ENCODE peak calls at places on chromosomes 7 and 10, in four cellular contexts. One of them, this sample, is unnamed. For H3K4me1, the result is how much of the 10 kb centered on the place peaks cover.

GRCh38 chr7:1235501-1236131 is 2.9 kb downstream of the UNCX start:
- DNase-seq in HepG2: no peak
- DNase-seq in HCT116: no peak
- DNase-seq in K562: no peak
- DNase-seq in this sample: no peak

GRCh38 chr7:100642534-100642907 is 1.2 kb upstream of the TFR2 start:
- DNase-seq in HepG2: peak
- DNase-seq in HCT116: no peak
- DNase-seq in K562: peak
- DNase-seq in this sample: no peak

GRCh38 chr10:103265712-103266329 is 11.1 kb upstream of the INA start:
- DNase-seq in HCT116: peak
- DNase-seq in K562: peak
- DNase-seq in HepG2: peak
- DNase-seq in this sample: no peak

GRCh38 chr7:159006610-159007130 is 138.0 kb downstream of the VIPR2 start:
- DNase-seq in HCT116: no peak
- DNase-seq in HepG2: no peak
- DNase-seq in K562: peak
- DNase-seq in this sample: no peak

GRCh38 chr10:10589540-10589939 is 428.1 kb upstream of the CELF2 start:
- DNase-seq in HepG2: no peak
- DNase-seq in K562: no peak
- DNase-seq in HCT116: no peak
- DNase-seq in this sample: no peak

GRCh38 chr7:141700848-141701371 is 1.1 kb downstream of the DENND11 start:
- DNase-seq in HCT116: no peak
- DNase-seq in K562: no peak
- DNase-seq in HepG2: no peak
- DNase-seq in this sample: no peak

GRCh38 chr10:59324597-59324996 is 37.8 kb downstream of the FAM13C start:
- DNase-seq in K562: no peak
- DNase-seq in HepG2: no peak
- DNase-seq in HCT116: no peak
- DNase-seq in this sample: no peak

GRCh38 chr7:22876986-22877729 is 54.5 kb upstream of the TOMM7 start:
- DNase-seq in K562: no peak
- DNase-seq in HCT116: no peak
- DNase-seq in HepG2: no peak
- DNase-seq in this sample: no peak

GRCh38 chr7:15175103-15175502 is 272.6 kb upstream of the DGKB start:
- DNase-seq in HepG2: no peak
- DNase-seq in K562: no peak
- DNase-seq in HCT116: no peak
- DNase-seq in this sample: no peak

GRCh38 chr10:13372524-13372923 is 24.4 kb upstream of the SEPHS1 start:
- DNase-seq in K562: no peak
- DNase-seq in HepG2: no peak
- DNase-seq in HCT116: no peak
- DNase-seq in this sample: no peak

GRCh38 chr10:17088118-17088806 is 41.3 kb downstream of the CUBN start:
- DNase-seq in HCT116: no peak
- DNase-seq in K562: no peak
- DNase-seq in HepG2: peak
- DNase-seq in this sample: peak

GRCh38 chr7:107994366-107994765 is 8.6 kb downstream of the LAMB1 start:
- DNase-seq in K562: no peak
- DNase-seq in HepG2: no peak
- DNase-seq in HCT116: no peak
- DNase-seq in this sample: no peak

GRCh38 chr10:79286318-79286951 is 60.8 kb upstream of the PPIF start:
- DNase-seq in HCT116: no peak
- DNase-seq in HepG2: no peak
- DNase-seq in K562: peak
- DNase-seq in this sample: no peak
- TF ChIP-seq SIN3A in HCT116: no peak
- TF ChIP-seq SIN3A in HepG2: no peak
- TF ChIP-seq SIN3A in K562: no peak
- TF ChIP-seq SIN3A in this sample: no peak

DNA sequence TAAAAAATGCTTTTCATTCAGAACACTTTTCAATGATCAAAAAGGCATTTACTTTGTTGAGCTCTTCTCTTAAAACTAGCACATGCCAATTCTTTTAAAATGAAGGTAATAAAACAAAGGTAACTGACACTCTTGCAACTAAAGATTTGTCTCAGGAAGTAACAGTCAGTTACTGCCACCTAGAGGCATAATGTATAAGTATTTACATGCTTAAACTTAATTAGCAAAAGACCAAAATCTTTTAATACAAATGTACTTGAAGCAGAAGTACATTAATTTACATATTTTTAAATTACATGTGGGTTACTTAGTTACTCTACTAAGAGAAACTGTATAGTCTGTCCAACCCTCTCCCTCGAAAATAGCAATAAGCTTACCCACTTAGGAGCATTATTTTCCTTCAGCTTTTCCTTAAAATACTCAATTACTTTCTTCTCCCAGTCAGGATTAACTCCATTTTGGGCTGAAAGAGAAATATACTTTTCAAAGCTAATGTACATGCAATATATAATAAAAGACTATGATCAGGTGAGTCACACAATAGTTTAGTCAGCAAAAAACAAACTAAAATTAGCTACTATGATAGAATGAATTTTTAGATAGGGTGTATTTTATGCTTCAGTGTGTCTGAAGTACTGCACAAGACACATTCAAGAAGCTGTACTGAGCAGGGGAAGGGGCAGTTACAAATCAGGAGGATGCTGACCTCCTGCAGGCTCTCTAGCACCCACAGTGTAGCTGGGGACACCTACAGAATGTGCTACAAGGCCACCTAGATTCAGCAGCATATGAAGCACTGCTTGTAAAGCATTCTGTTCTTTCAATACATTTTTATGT is 13.0 kb downstream of the MCMBP start:
- DNase-seq in HCT116: peak
- DNase-seq in HepG2: peak
- DNase-seq in K562: no peak
- DNase-seq in this sample: no peak
- H3K4me1 ChIP-seq in HCT116: under half
- H3K4me1 ChIP-seq in HepG2: under half
- H3K4me1 ChIP-seq in K562: under half
- H3K4me1 ChIP-seq in this sample: under half

GRCh38 chr10:122567056-122567660 is 6.6 kb downstream of the DMBT1 start:
- DNase-seq in HepG2: no peak
- DNase-seq in K562: peak
- DNase-seq in HCT116: peak
- DNase-seq in this sample: no peak
- TF ChIP-seq TCF7L2 in HepG2: no peak
- TF ChIP-seq TCF7L2 in K562: no peak
- TF ChIP-seq TCF7L2 in HCT116: no peak
- TF ChIP-seq TCF7L2 in this sample: no peak

DNA sequence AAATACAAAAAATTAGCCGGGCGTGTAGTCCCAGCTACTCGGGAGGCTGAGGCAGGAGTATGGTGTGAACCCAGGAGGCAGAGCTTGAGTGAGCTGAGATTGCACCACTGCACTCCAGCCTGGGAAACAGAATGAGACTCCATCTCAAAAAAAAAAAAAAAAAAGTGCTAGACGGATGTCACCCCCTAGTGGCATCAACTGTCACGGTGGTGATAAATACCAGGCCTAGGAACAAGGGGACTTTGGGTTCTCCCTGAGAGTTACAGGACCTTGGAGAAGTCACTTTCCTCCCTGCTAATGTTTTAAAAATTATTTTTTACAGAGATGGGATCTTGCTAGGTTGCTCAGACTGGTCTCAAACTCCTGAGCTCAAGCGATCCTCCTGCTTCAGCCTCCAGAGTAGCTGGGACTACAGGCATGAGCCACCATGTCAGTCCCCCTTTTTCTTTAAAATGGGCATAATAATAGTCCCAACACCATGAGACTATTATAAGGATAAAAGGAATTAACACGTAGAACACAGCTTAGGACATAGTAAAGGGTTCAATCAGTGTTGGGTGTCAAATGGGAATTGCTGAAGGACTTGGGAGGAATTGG is 2.6 kb upstream of the TMEM130 start:
- DNase-seq in K562: peak
- DNase-seq in HCT116: no peak
- DNase-seq in HepG2: peak
- DNase-seq in this sample: no peak
- TF ChIP-seq SIN3A in K562: no peak
- TF ChIP-seq SIN3A in HCT116: no peak
- TF ChIP-seq SIN3A in HepG2: no peak
- TF ChIP-seq SIN3A in this sample: no peak

GRCh38 chr7:24833548-24833947 is 76.3 kb upstream of the GSDME start:
- DNase-seq in K562: no peak
- DNase-seq in HCT116: no peak
- DNase-seq in HepG2: no peak
- DNase-seq in this sample: no peak
- H3K4me1 ChIP-seq in K562: under half
- H3K4me1 ChIP-seq in HCT116: under half
- H3K4me1 ChIP-seq in HepG2: under half
- H3K4me1 ChIP-seq in this sample: under half

DNA sequence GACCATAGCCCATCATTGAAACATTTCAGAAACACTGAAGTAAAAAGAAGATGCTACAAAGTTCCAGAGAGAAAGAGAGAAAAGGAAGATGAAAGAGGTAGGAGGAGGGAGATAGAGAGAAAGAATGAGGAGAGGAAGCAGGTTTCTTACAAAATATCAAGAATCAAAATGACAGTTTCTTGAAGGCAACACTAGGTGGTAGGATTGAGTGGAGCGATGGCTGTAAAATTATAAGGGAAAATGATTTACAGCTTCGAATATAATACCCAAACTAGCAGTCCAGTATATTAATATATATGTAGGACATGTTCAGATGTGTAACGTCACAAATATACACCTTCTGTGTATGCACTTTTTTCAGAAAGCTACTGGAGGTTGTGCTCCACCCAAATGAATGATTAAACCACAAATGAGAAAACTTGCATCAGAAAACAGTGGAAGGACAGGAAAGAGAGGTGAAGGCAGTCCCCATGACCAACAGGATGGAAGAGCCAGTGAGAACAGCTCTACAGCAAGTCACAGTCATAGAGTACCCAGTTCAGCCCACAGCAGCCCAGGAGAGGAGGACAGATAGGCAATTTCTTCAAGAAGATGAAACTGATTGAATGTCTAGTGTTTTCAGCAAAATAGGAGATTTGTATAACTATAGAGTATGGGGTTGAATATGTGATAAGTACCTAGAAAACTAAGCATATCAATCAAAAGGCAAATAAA is 151.5 kb upstream of the TARP start:
- DNase-seq in HCT116: no peak
- DNase-seq in HepG2: no peak
- DNase-seq in K562: no peak
- DNase-seq in this sample: no peak
- TF ChIP-seq TCF7L2 in HCT116: no peak
- TF ChIP-seq TCF7L2 in HepG2: no peak
- TF ChIP-seq TCF7L2 in K562: no peak
- TF ChIP-seq TCF7L2 in this sample: no peak

GRCh38 chr7:30411173-30411572 is 67.4 kb downstream of the NOD1 start:
- DNase-seq in HCT116: no peak
- DNase-seq in HepG2: no peak
- DNase-seq in K562: no peak
- DNase-seq in this sample: no peak
- TF ChIP-seq SIN3A in HCT116: no peak
- TF ChIP-seq SIN3A in HepG2: no peak
- TF ChIP-seq SIN3A in K562: no peak
- TF ChIP-seq SIN3A in this sample: no peak

GRCh38 chr7:151697942-151698341 is 178.2 kb upstream of the RHEB start:
- DNase-seq in K562: no peak
- DNase-seq in HCT116: no peak
- DNase-seq in HepG2: no peak
- DNase-seq in this sample: no peak

GRCh38 chr7:151700621-151701185 is 176.2 kb downstream of the PRKAG2 start:
- DNase-seq in K562: no peak
- DNase-seq in HCT116: no peak
- DNase-seq in HepG2: no peak
- DNase-seq in this sample: no peak

GRCh38 chr7:151697515-151697895 is 177.8 kb upstream of the RHEB start:
- DNase-seq in K562: no peak
- DNase-seq in HepG2: no peak
- DNase-seq in HCT116: no peak
- DNase-seq in this sample: no peak

GRCh38 chr7:151699920-151700319 is 177.0 kb downstream of the PRKAG2 start:
- DNase-seq in HepG2: no peak
- DNase-seq in K562: no peak
- DNase-seq in HCT116: no peak
- DNase-seq in this sample: no peak

DNA sequence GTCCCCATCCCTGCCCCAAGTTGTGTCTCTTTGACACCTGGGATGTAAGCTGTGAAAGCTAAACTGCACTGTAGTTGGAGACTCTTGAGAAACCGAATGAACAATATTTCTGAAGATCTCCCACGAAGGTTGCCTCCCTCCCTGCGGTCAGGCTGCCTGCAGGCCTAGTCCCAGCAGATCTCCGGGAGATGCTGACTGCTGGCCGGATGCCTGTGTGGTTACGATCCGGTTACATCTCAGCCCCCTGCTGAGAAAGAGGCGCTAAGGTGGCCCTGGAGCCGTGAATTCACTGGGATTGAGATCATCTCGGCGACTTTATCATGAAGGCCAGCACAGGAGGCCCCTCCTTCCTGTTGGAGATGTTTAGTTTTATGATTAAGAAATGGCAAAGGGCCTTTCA is 177.8 kb downstream of the PRKAG2 start:
- DNase-seq in HCT116: no peak
- DNase-seq in K562: peak
- DNase-seq in HepG2: no peak
- DNase-seq in this sample: no peak
- H3K4me1 ChIP-seq in HCT116: under half
- H3K4me1 ChIP-seq in K562: under half
- H3K4me1 ChIP-seq in HepG2: under half
- H3K4me1 ChIP-seq in this sample: under half

GRCh38 chr7:105413887-105414437 is 25.2 kb upstream of the SRPK2 start:
- DNase-seq in HepG2: no peak
- DNase-seq in HCT116: no peak
- DNase-seq in K562: no peak
- DNase-seq in this sample: no peak
- TF ChIP-seq TCF7L2 in HepG2: no peak
- TF ChIP-seq TCF7L2 in HCT116: no peak
- TF ChIP-seq TCF7L2 in K562: no peak
- TF ChIP-seq TCF7L2 in this sample: no peak

DNA sequence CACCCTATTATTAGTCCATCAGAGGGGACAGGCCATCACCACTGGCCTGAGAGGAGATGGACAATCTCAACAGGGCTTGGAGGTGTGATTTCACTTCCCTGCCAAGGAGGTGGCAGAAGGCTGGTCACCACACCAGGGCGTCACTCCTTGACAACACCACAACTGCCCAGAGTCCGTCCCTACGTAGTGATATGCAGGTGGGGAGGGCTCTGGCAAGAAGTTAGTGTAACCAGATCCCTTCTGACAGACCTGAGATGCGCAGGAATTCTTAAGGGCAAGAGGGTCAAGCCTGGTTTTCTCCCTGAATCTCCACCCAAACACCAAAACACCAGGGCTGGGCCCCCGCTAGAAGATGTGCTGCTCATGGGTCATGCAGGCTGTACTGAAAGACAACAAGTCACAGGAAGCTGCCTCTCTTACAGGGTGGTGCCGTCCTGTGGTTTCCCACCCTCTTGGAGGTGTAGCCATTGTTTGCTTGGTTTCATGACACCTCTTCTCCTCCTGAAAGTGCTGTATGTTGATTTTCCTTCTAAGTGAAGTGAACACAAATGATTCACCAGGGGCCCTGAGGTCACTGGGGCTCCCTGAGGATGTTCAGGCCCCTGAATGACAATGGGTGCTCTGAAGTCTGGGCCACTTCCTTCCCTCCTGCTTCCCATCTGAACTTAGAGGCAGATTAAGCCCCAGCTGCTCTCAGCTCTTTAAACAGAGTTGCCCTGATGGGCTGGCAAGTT is 27.1 kb downstream of the ATXN7L1 start:
- DNase-seq in HCT116: no peak
- DNase-seq in HepG2: peak
- DNase-seq in K562: no peak
- DNase-seq in this sample: no peak
- TF ChIP-seq SIN3A in HCT116: no peak
- TF ChIP-seq SIN3A in HepG2: no peak
- TF ChIP-seq SIN3A in K562: no peak
- TF ChIP-seq SIN3A in this sample: no peak